ENCODE peak calls at places on chromosomes 6 and 20, in four cellular contexts. One of them, this sample, is unnamed.
A peak's percentile ranks its signal among the peaks of the same experiment; 100 is the strongest.

GRCh38 chr6:82015526-82015925 is 232.0 kb downstream of the IBTK start:
- DNase-seq in GM12878: no peak
- DNase-seq in SK-N-SH: no peak
- DNase-seq in A549: no peak
- DNase-seq in this sample: peak; percentile 22

GRCh38 chr6:26249959-26250805 is 114.8 kb upstream of the BTN3A2 start:
- DNase-seq in GM12878: peak; percentile 97
- DNase-seq in A549: peak; percentile 82
- DNase-seq in SK-N-SH: peak; percentile 58
- DNase-seq in this sample: peak; percentile 58

GRCh38 chr6:88712243-88712936 is 251.0 kb downstream of the RNGTT start:
- DNase-seq in A549: no peak
- DNase-seq in GM12878: no peak
- DNase-seq in SK-N-SH: no peak
- DNase-seq in this sample: peak; percentile 3

GRCh38 chr20:16708590-16708989 is 21.2 kb upstream of the SNRPB2 start:
- DNase-seq in SK-N-SH: no peak
- DNase-seq in A549: no peak
- DNase-seq in GM12878: no peak
- DNase-seq in this sample: no peak

GRCh38 chr6:56155634-56156141 is 91.7 kb downstream of the COL21A1 start:
- DNase-seq in SK-N-SH: no peak
- DNase-seq in A549: no peak
- DNase-seq in GM12878: no peak
- DNase-seq in this sample: no peak

GRCh38 chr6:73893696-73894095 is 197.7 kb downstream of the CD109 start:
- DNase-seq in GM12878: no peak
- DNase-seq in A549: no peak
- DNase-seq in SK-N-SH: no peak
- DNase-seq in this sample: no peak

GRCh38 chr6:117472667-117473066 is 9.8 kb upstream of the DCBLD1 start:
- DNase-seq in GM12878: no peak
- DNase-seq in A549: no peak
- DNase-seq in SK-N-SH: no peak
- DNase-seq in this sample: no peak

GRCh38 chr20:1946762-1947534 is 46.9 kb downstream of the PDYN start:
- DNase-seq in GM12878: no peak
- DNase-seq in A549: no peak
- DNase-seq in SK-N-SH: no peak
- DNase-seq in this sample: peak; percentile 70

GRCh38 chr20:5061209-5061608 is 58.5 kb downstream of the PCNA start:
- DNase-seq in SK-N-SH: no peak
- DNase-seq in A549: peak; percentile 87
- DNase-seq in GM12878: no peak
- DNase-seq in this sample: peak; percentile 65

GRCh38 chr20:50574108-50574507 is 63.9 kb downstream of the PTPN1 start:
- DNase-seq in A549: no peak
- DNase-seq in GM12878: no peak
- DNase-seq in SK-N-SH: no peak
- DNase-seq in this sample: no peak

GRCh38 chr20:45969712-45970634 is 2.0 kb downstream of the ZNF335 start:
- DNase-seq in A549: peak; percentile 76
- DNase-seq in SK-N-SH: peak; percentile 75
- DNase-seq in GM12878: no peak
- DNase-seq in this sample: peak; percentile 86

GRCh38 chr6:12911387-12911960 is 194.9 kb downstream of the PHACTR1 start:
- DNase-seq in A549: peak; percentile 19
- DNase-seq in GM12878: no peak
- DNase-seq in SK-N-SH: peak; percentile 46
- DNase-seq in this sample: peak; percentile 18

DNA sequence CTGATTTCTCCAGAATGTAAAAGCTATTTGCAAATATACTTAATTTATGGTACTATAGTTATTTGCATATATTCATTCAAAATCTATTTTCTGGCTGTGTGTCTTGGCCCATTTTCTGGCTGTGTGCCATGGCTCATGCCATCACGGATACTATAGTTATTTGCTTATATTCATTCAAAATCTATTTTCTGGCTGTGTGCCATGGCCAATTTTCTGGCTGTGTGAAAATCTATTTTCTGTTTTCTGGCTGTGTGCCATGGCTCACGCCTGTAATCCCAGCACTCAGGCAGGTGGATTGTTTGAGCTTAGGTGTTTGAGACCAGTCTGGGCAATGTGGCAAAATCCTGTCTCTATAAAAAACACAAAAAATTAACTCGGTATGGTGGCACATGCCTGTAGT is 28.9 kb upstream of the RIPK1 start:
- DNase-seq in A549: no peak
- DNase-seq in GM12878: no peak
- DNase-seq in SK-N-SH: no peak
- DNase-seq in this sample: no peak
- TF ChIP-seq EP300 in A549: no peak
- TF ChIP-seq EP300 in GM12878: no peak
- TF ChIP-seq EP300 in SK-N-SH: no peak
- TF ChIP-seq EP300 in this sample: no peak

DNA sequence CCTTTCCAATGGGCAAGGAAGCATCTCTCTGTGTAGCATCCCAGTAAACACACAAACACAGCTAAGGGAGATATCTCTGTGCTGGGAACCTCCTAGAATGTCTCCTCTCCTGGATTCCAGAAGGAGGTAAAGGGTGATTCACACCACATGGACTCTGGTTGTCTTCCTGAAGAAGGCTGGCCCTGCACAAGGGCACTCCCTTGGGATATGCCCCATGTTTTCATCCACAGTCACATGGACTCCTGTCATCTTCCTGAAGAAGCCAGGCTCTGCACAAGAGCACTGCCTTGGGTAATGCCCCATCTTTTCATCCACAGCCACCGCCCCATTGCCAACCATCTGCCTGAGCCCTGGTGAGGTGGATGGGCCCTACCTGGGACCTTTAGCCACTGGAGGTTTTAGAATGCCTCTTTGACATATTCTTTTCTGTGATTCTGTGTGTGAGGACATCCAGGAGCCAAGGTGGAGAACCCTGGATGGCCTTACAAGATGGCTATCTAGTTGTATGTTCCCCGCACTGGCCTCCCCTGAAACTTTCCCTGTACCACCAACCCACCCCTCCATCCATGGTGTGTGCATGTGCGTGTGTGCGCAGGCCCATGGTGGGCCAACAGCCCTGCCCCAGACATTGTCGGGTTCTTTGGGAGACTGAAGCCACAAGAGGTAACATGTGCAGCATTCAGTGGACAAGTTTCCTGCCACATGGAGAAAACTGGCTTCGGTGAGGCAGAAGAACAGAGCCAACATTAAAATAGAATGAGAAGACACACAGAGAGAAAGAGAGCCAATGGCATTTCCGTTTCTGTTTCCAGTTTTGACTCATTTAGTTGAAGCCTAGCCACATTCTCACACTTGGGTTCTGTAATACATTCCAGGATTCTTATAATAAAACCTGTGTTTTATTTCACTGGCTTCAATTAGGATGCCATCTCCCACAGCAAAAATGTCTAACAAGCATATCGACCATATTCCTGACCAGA is 110.2 kb upstream of the CST7 start:
- DNase-seq in A549: no peak
- DNase-seq in SK-N-SH: no peak
- DNase-seq in GM12878: peak; percentile 52
- DNase-seq in this sample: no peak
- TF ChIP-seq PBX3 in A549: no peak
- TF ChIP-seq PBX3 in SK-N-SH: no peak
- TF ChIP-seq PBX3 in GM12878: no peak
- TF ChIP-seq PBX3 in this sample: no peak

DNA sequence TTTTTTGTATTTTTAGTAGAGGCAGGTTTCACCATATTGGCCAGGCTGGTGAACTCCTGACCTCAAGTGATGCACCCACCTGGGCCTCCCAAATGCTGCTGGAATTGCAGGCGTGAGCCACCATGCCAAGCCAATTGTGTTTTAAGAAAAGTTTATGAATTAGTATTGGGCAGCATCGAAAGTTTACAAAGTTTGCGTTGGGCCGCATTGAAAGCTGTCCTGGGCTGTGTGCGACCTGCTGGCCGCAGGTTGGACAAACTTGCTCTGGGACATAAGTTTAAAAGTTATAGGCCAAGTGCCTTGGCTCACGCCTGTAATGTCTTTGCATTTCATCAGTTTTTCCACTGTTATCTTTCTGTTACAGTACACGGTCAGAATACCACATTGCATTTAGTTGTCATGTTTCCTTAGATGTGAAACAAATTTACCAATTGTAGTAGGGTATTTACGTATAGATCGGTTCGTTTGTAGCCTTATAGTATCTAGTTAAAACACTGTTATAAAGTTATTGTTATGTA is 39.5 kb downstream of the ASXL1 start:
- DNase-seq in SK-N-SH: no peak
- DNase-seq in A549: no peak
- DNase-seq in GM12878: no peak
- DNase-seq in this sample: no peak
- TF ChIP-seq EP300 in SK-N-SH: no peak
- TF ChIP-seq EP300 in A549: no peak
- TF ChIP-seq EP300 in GM12878: no peak
- TF ChIP-seq EP300 in this sample: no peak

GRCh38 chr6:75882734-75883133 is 133.7 kb downstream of the MYO6 start:
- DNase-seq in GM12878: no peak
- DNase-seq in SK-N-SH: no peak
- DNase-seq in A549: no peak
- DNase-seq in this sample: no peak
- TF ChIP-seq PBX3 in GM12878: no peak
- TF ChIP-seq PBX3 in SK-N-SH: peak; percentile 63
- TF ChIP-seq PBX3 in A549: no peak
- TF ChIP-seq PBX3 in this sample: no peak

GRCh38 chr6:104638841-104639290 is 220.9 kb downstream of the HACE1 start:
- DNase-seq in A549: no peak
- DNase-seq in GM12878: no peak
- DNase-seq in SK-N-SH: no peak
- DNase-seq in this sample: no peak
- TF ChIP-seq EP300 in A549: no peak
- TF ChIP-seq EP300 in GM12878: no peak
- TF ChIP-seq EP300 in SK-N-SH: no peak
- TF ChIP-seq EP300 in this sample: no peak

DNA sequence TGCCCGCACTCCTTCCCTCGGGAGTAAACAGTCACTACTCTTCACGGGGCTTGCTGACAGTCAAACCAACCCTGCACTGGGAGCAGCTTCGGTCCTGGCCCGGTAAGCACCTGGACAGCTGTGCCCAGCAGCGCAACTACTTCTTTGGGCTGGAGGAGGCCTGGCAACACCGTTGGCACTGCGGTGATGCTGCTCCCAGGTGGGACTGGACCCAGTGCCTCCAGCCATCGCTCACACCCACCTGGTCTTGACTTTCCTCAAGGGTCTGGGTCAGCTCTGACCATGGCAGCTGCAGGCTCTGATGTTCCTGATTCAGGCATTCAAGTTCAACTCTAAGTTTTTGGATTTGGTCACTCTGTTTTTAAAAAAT is 53.8 kb downstream of the GINS1 start:
- DNase-seq in SK-N-SH: no peak
- DNase-seq in A549: no peak
- DNase-seq in GM12878: no peak
- DNase-seq in this sample: no peak
- TF ChIP-seq PBX3 in SK-N-SH: no peak
- TF ChIP-seq PBX3 in A549: no peak
- TF ChIP-seq PBX3 in GM12878: no peak
- TF ChIP-seq PBX3 in this sample: no peak

DNA sequence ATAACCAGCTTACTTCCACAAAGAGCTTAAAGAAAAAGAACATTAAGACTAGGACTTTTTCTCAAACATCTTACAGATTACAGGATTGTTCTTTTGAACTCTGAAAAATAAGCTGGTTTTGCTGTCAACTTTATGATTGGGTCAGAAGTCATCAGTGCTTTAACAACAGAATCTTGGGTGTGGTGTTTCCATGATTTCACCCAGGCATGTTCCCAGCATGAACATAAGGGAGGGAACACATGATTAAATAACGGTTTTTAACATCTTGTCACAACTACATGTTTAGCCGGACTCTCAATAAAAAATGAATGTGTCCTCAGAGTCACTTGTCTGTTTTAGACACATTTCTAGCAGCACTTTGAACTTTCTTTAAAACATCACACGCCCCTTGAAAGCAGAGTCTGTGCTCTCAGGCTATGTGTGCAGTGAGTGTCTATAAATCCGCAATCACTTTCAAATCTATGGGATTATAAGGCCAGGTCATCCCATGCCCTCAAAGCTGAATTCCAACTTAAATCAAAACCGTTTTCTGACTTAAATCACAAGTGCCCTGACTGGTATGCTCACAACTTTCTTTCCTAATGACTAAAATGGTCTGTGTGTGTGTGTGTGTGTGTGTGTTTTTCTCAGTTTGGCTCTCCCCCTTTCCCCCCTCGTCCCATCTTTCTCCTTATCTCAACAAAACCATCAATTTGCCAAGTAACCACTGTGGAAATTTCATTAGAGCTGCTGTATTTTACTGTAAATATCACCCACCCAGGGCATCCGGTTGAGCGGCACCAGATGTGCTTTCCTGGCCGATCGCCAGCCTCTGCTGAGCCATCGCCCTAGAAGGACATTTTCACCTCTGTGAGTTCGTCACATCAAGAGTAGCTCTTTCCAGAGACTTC is 216.8 kb upstream of the DTNBP1 start:
- DNase-seq in A549: no peak
- DNase-seq in GM12878: no peak
- DNase-seq in SK-N-SH: peak; percentile 76
- DNase-seq in this sample: no peak
- TF ChIP-seq EP300 in A549: no peak
- TF ChIP-seq EP300 in GM12878: no peak
- TF ChIP-seq EP300 in SK-N-SH: peak; percentile 96
- TF ChIP-seq EP300 in this sample: no peak

GRCh38 chr20:48003021-48003420 is 217.7 kb upstream of the SULF2 start:
- DNase-seq in GM12878: no peak
- DNase-seq in SK-N-SH: no peak
- DNase-seq in A549: no peak
- DNase-seq in this sample: no peak
- TF ChIP-seq PBX3 in GM12878: no peak
- TF ChIP-seq PBX3 in SK-N-SH: no peak
- TF ChIP-seq PBX3 in A549: no peak
- TF ChIP-seq PBX3 in this sample: no peak

GRCh38 chr20:47319517-47320252 is 36.8 kb downstream of the ZMYND8 start:
- DNase-seq in SK-N-SH: no peak
- DNase-seq in A549: no peak
- DNase-seq in GM12878: no peak
- DNase-seq in this sample: no peak
- TF ChIP-seq EP300 in SK-N-SH: no peak
- TF ChIP-seq EP300 in A549: no peak
- TF ChIP-seq EP300 in GM12878: no peak
- TF ChIP-seq EP300 in this sample: no peak